ENCODE peak calls at places on chromosomes 11 and 22, in seven cellular contexts. Z is stimulated activated CD4-positive, alpha-beta T cell treated with anti-CD3 and anti-CD28 coated beads, Interleukin-2, amount 100 ng/mL, for 24 hours; W is H9; D is cardiac muscle cell; C is AG04449; U is activated CD4-positive, alpha-beta T cell treated with anti-CD3 and anti-CD28 coated beads, Interleukin-2, amount 10 ng/mL, durations not matched to agents 7 days and 5 days; Q is HEK293T. X is an unnamed sample.

GRCh38 chr11:64638017-64638664 is 47.1 kb downstream of the SLC22A12 start:
- DNase-seq in Z (no peak), W (peak), D (peak), C (no peak), U (no peak), Q (no peak), X (no peak)

GRCh38 chr22:24177456-24177855 is 3.8 kb upstream of the SUSD2 start:
- DNase-seq in Z (no peak), W (no peak), D (no peak), C (no peak), U (no peak), Q (no peak), X (no peak)

GRCh38 chr22:22746061-22746962 is 101.9 kb downstream of the GGTLC2 start:
- DNase-seq in Z (no peak), W (no peak), D (no peak), C (no peak), U (no peak), Q (no peak), X (no peak)

GRCh38 chr22:49995413-49996191 is 17.0 kb downstream of the IL17REL start:
- DNase-seq in Z (no peak), W (no peak), D (no peak), C (no peak), U (no peak), Q (no peak), X (no peak)

GRCh38 chr11:29962243-29962642 is 54.6 kb downstream of the KCNA4 start:
- DNase-seq in Z (no peak), W (peak), D (no peak), C (no peak), U (no peak), Q (peak), X (no peak)

GRCh38 chr11:71207996-71208774 is 44.2 kb downstream of the SHANK2 start:
- DNase-seq in Z (no peak), W (no peak), D (no peak), C (no peak), U (no peak), Q (no peak), X (no peak)

GRCh38 chr22:17313591-17313990 is 55.7 kb upstream of the CECR2 start:
- DNase-seq in Z (no peak), W (no peak), D (no peak), C (no peak), U (no peak), Q (no peak), X (no peak)

GRCh38 chr22:44685384-44686056 is 16.5 kb upstream of the PRR5 start:
- DNase-seq in Z (peak), W (peak), D (peak), C (no peak), U (peak), Q (peak), X (no peak)

GRCh38 chr11:97364047-97364446 is 974.2 kb downstream of the JRKL start:
- DNase-seq in Z (no peak), W (no peak), D (peak), C (no peak), U (no peak), Q (no peak), X (peak)

GRCh38 chr22:42887523-42888507 is 30.7 kb upstream of the ARFGAP3 start:
- DNase-seq in Z (no peak), W (no peak), D (no peak), C (no peak), U (no peak), Q (no peak), X (no peak)

GRCh38 chr11:102204174-102204573 is 93.9 kb downstream of the YAP1 start:
- DNase-seq in Z (no peak), W (no peak), D (no peak), C (no peak), U (no peak), Q (no peak), X (no peak)

GRCh38 chr11:62153617-62154016 is 29.8 kb downstream of the INCENP start:
- DNase-seq in Z (no peak), W (no peak), D (no peak), C (no peak), U (no peak), Q (no peak), X (no peak)

GRCh38 chr11:44789466-44789865 is 62.7 kb downstream of the TSPAN18 start:
- DNase-seq in Z (no peak), W (no peak), D (peak), C (no peak), U (no peak), Q (no peak), X (no peak)